ENCODE peak calls at places on chromosomes 6 and 20, in seven cellular contexts. Z is suprapubic skin; O is CD4-positive, alpha-beta T cell; R is GM23338; C is iPS DF 6.9; K is pancreas; D is brain microvascular endothelial cell. H is an unnamed sample.

GRCh38 chr6:155024628-155025027 is 29.5 kb downstream of the TIAM2 start:
- DNase-seq in Z (no peak), O (no peak), R (no peak), C (no peak), K (no peak), D (no peak), H (no peak)

GRCh38 chr20:7772376-7772775 is 167.9 kb downstream of the HAO1 start:
- DNase-seq in Z (no peak), O (no peak), R (no peak), C (no peak), K (no peak), D (peak; percentile 4), H (no peak)

GRCh38 chr6:142696689-142697088 is 248.3 kb downstream of the HIVEP2 start:
- DNase-seq in Z (no peak), O (no peak), R (no peak), C (no peak), K (peak; percentile 82), D (no peak), H (no peak)

GRCh38 chr6:119261944-119262284 is 87.6 kb downstream of the MAN1A1 start:
- DNase-seq in Z (no peak), O (no peak), R (no peak), C (no peak), K (no peak), D (no peak), H (no peak)

GRCh38 chr6:83861077-83861476 is 1.6 kb downstream of the CYB5R4 start:
- DNase-seq in Z (no peak), O (no peak), R (no peak), C (no peak), K (no peak), D (no peak), H (no peak)

GRCh38 chr6:108437821-108438220 is 122.9 kb upstream of the FOXO3 start:
- DNase-seq in Z (no peak), O (no peak), R (no peak), C (no peak), K (no peak), D (no peak), H (no peak)

GRCh38 chr6:135048915-135049314 is 5.7 kb downstream of the HBS1L start:
- DNase-seq in Z (no peak), O (no peak), R (no peak), C (no peak), K (no peak), D (no peak), H (no peak)

GRCh38 chr6:108287373-108287772 is 7.5 kb upstream of the AFG1L start:
- DNase-seq in Z (no peak), O (no peak), R (no peak), C (no peak), K (no peak), D (no peak), H (no peak)

GRCh38 chr20:25496968-25497401 is 88.3 kb downstream of the NINL start:
- DNase-seq in Z (peak; percentile 62), O (no peak), R (no peak), C (no peak), K (no peak), D (no peak), H (no peak)

GRCh38 chr6:61809004-61809595 is 476.9 kb downstream of the KHDRBS2 start:
- DNase-seq in Z (no peak), O (no peak), R (peak; percentile 60), C (no peak), K (no peak), D (peak; percentile 1), H (no peak)

GRCh38 chr6:130810307-130811030 is 16.7 kb upstream of the SMLR1 start:
- DNase-seq in Z (no peak), O (no peak), R (peak; percentile 7), C (no peak), K (no peak), D (no peak), H (peak; percentile 30)

GRCh38 chr6:53294095-53294494 is 54.7 kb downstream of the ELOVL5 start:
- DNase-seq in Z (no peak), O (no peak), R (peak; percentile 78), C (no peak), K (no peak), D (no peak), H (peak; percentile 53)

GRCh38 chr20:9769954-9770353 is 68.9 kb downstream of the PAK5 start:
- DNase-seq in Z (no peak), O (no peak), R (no peak), C (no peak), K (no peak), D (no peak), H (no peak)

GRCh38 chr20:38321959-38322598 is 18.1 kb downstream of the BPI start:
- DNase-seq in Z (no peak), O (no peak), R (peak; percentile 75), C (no peak), K (no peak), D (peak; percentile 73), H (peak; percentile 65)

GRCh38 chr6:113082691-113083090 is 735.6 kb downstream of the RFPL4B start:
- DNase-seq in Z (no peak), O (no peak), R (peak; percentile 10), C (no peak), K (no peak), D (peak; percentile 66), H (no peak)

GRCh38 chr6:52143551-52143950 is 42.6 kb upstream of the IL17A start:
- DNase-seq in Z (no peak), O (no peak), R (no peak), C (no peak), K (no peak), D (no peak), H (no peak)

GRCh38 chr20:47574616-47575401 is 73.1 kb downstream of the NCOA3 start:
- DNase-seq in Z (no peak), O (no peak), R (peak; percentile 13), C (no peak), K (no peak), D (peak; percentile 43), H (no peak)

GRCh38 chr20:36181934-36182603 is 27.5 kb downstream of the EPB41L1 start:
- DNase-seq in Z (no peak), O (no peak), R (no peak), C (no peak), K (no peak), D (peak; percentile 74), H (no peak)

DNA sequence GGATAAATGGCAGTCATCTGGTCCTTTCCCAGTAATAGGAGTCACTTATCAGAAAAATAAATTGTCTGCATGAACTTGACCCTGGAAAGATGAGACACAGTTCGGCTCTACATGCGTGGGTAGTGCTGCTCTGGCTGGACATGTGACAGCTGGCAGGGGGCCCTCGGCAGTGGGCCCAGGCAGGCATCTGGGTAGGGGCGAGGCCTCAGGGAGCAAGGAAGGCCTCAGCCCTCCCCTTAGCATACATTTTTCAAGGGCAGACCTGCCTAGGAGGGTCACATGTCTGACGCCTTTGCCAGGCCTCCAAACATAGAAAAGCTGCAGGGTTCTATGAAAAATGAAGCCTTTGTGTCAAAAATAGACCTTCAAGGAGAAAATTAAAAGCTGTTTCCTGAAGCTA is 12.8 kb upstream of the ILRUN start:
- DNase-seq in Z (no peak), O (no peak), R (no peak), C (no peak), K (peak; percentile 87), D (peak; percentile 18), H (peak; percentile 42)
- H3K27ac ChIP-seq in Z (peak overlapping the region; percentile 2), O (no peak overlapping the region), R (no peak overlapping the region), C (no peak overlapping the region), K (peak overlapping the region; percentile 29), D (no peak overlapping the region), H (no peak overlapping the region)

DNA sequence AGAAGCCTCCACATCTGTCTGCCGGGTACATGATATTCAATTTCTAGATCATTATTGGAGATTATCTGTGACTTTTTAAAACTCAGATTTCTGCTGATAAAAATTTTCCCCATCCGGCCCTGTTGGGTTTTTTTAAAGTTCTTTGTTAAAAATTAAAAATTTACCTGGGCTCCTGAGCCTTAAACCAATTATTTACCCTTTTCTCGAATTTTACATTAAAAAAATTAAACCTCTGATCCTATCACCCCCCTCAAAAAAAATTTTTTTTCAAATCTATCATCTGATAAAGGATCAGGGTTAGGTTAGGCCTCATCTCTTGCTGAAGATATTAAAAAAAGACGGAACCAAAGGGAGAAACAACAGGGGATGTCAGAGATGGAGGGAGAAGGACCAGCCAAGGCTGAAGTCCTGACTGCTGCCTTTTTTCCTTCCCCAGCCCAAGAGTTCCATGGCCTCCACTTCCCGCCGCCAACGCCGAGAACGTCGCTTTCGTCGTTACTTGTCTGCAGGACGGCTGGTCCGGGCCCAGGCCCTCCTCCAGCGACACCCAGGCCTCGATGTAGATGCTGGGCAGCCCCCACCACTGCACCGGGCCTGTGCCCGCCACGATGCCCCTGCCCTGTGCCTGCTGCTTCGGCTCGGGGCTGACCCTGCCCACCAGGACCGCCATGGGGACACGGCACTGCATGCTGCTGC is 467 bp downstream of the NFKBIL1 start:
- DNase-seq in Z (no peak), O (no peak), R (peak; percentile 17), C (no peak), K (peak; percentile 62), D (no peak), H (no peak)
- H3K27me3 ChIP-seq in Z (no peaks in the 10 kb centered on the region), O (no peaks in the 10 kb centered on the region), R (no peaks in the 10 kb centered on the region), C (no peaks in the 10 kb centered on the region), K (no peaks in the 10 kb centered on the region), D (no peaks in the 10 kb centered on the region), H (no peaks in the 10 kb centered on the region)

GRCh38 chr20:32877507-32877906 is 18.8 kb downstream of the EFCAB8 start:
- DNase-seq in Z (no peak), O (no peak), R (peak; percentile 60), C (no peak), K (no peak), D (no peak), H (no peak)
- H3K27ac ChIP-seq in Z (no peak overlapping the region), O (no peak overlapping the region), R (peak overlapping the region; percentile 16), C (no peak overlapping the region), K (no peak overlapping the region), D (no peak overlapping the region), H (no peak overlapping the region)

DNA sequence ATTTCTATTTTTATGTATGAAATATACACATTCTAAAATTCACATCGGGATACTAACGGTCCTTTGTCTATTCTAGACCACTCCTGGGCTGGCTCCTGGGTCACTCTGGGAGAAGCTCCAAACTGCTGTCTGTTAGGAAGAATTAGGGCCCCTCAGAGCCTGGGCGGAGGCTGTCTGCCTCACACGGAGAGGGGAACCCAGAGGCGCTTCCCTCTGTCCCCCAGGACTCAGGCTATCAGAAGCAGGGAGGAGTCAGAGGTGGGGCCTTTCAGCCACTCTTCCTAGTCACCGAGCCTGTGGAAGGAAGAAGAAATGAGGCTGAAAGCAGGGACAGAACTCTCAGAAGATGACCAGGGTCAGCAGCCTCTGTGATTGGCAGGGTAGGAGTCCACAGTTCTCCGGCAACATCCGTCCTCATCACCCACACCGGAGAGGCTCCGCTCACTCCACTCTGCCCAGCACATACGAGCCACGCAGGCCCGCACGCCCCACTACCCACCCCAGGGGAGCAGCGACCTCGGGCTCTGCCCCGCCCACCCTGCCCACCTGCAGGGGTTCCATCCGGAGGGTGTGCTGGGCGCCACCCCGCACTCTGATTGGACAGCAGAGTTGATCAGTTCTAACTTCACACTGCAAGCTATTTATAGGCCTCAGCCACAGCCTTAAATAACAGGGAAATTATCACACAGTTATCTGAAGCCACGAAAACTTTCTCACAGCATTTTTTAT is 182.1 kb upstream of the AFDN start:
- DNase-seq in Z (no peak), O (no peak), R (no peak), C (no peak), K (peak; percentile 30), D (no peak), H (no peak)
- H3K27me3 ChIP-seq in Z (peaks cover 9% of the 10 kb centered on the region), O (no peaks in the 10 kb centered on the region), R (no peaks in the 10 kb centered on the region), C (no peaks in the 10 kb centered on the region), K (no peaks in the 10 kb centered on the region), D (no peaks in the 10 kb centered on the region), H (no peaks in the 10 kb centered on the region)

H was measured in WERI-Rb-1.